ENCODE peak calls at places on chromosomes 1 and 21, in four cellular contexts. S is heart left ventricle, F is transverse colon, W is uterus. N is an unnamed sample.

GRCh38 chr1:17591814-17592430 is 52.4 kb downstream of the ARHGEF10L start:
- DNase-seq in S (no peak), F (no peak), W (no peak), N (no peak)

GRCh38 chr1:151976868-151977267 is 16.8 kb downstream of the S100A10 start:
- DNase-seq in S (no peak), F (peak; percentile 49), W (no peak), N (no peak)

GRCh38 chr1:155307247-155307740 is 1.4 kb upstream of the FDPS start:
- DNase-seq in S (no peak), F (no peak), W (no peak), N (no peak)

GRCh38 chr1:210328746-210329488 is at the start of gene HHAT:
- DNase-seq in S (peak; percentile 93), F (peak; percentile 86), W (peak; percentile 67), N (peak; percentile 85)

GRCh38 chr1:154129392-154129970 is 25.4 kb downstream of the NUP210L start:
- DNase-seq in S (no peak), F (no peak), W (no peak), N (no peak)

GRCh38 chr1:25462732-25463131 is 32.0 kb downstream of the MACO1 start:
- DNase-seq in S (no peak), F (peak; percentile 16), W (no peak), N (no peak)

GRCh38 chr1:59992040-59992820 is 65.7 kb upstream of the CYP2J2 start:
- DNase-seq in S (no peak), F (no peak), W (no peak), N (no peak)

GRCh38 chr21:16302851-16303282 is 573.1 kb downstream of the USP25 start:
- DNase-seq in S (no peak), F (no peak), W (peak; percentile 47), N (no peak)

GRCh38 chr1:214392246-214392645 is 111.3 kb downstream of the SMYD2 start:
- DNase-seq in S (no peak), F (no peak), W (no peak), N (no peak)

GRCh38 chr1:238752332-238752731 is 634.0 kb upstream of the CHRM3 start:
- DNase-seq in S (no peak), F (no peak), W (no peak), N (no peak)

GRCh38 chr1:155504207-155504606 is 58.4 kb downstream of the ASH1L start:
- DNase-seq in S (no peak), F (no peak), W (no peak), N (no peak)

GRCh38 chr1:184465489-184466146 is 78.8 kb downstream of the C1orf21 start:
- DNase-seq in S (no peak), F (no peak), W (no peak), N (no peak)

GRCh38 chr21:34126269-34126668 is 52.9 kb downstream of the MRPS6 start:
- DNase-seq in S (no peak), F (no peak), W (no peak), N (no peak)

GRCh38 chr1:12621346-12622320 is 3.6 kb upstream of the DHRS3 start:
- DNase-seq in S (no peak), F (no peak), W (peak; percentile 44), N (no peak)

GRCh38 chr1:228358764-228359612 is 47.6 kb downstream of the TRIM11 start:
- DNase-seq in S (no peak), F (no peak), W (no peak), N (no peak)

GRCh38 chr21:38924954-38925353 is 119.2 kb downstream of the ETS2 start:
- DNase-seq in S (no peak), F (no peak), W (no peak), N (no peak)

GRCh38 chr1:186440584-186440983 is 20.3 kb downstream of the PDC start:
- DNase-seq in S (no peak), F (no peak), W (no peak), N (no peak)

GRCh38 chr1:9128161-9128519 is 762 bp downstream of the GPR157 start:
- DNase-seq in S (no peak), F (peak; percentile 59), W (no peak), N (no peak)

GRCh38 chr1:44423706-44424546 is 18.9 kb downstream of the RNF220 start:
- DNase-seq in S (no peak), F (peak; percentile 60), W (peak; percentile 57), N (peak; percentile 81)

GRCh38 chr1:119409731-119410130 is 5.2 kb upstream of the HSD3B2 start:
- DNase-seq in S (no peak), F (no peak), W (no peak), N (no peak)

DNA sequence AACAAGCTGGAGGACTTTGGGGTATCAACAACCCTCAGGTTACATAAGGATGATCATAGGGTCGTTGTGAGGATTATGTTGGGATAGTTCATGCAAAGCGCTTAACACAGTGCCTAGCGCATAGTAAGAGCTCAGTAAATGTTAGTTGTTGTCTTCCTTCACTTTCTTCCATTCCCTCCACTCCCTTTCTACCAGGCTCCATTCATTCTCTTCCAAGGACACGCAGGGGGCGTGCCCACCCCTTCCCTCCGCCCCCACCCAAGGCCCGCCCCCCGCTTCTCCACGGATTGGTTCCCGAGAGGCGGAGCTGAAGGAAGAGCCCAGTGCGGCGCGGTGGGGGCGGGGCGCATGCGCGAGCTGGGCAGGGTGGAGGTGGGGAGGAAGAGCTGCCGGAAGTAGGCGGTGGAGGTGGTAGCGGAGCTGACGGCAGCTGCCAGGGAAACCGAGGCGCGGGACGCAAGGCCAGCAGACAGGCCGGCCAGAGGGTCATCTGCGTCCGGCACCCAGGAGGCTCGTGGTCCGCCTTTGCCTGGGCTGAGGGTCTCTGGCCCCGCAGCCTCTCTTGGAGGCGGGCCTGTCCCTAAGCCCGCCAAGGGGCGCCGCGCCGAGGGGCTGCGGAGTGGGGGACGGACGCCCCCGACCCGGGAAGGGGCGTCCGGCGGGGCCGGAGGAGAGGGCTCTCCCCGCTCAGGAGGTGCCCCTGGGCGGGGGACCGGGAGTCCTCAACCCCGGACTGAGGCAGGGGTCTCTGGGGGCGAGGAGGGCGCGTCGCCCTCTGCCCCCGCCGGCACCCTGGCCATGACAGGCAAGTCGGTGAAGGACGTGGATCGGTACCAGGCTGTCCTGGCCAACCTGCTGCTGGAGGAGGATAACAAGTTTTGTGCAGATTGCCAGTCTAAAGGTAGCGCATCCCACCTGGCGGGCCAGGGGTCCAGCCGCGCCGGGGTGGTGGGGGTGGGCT is at the start of gene SMAP2:
- DNase-seq in S (peak; percentile 98), F (peak; percentile 98), W (peak; percentile 96), N (peak; percentile 95)
- TF ChIP-seq POLR2A in S (peak; percentile 65), F (peak; percentile 89), W (peak; percentile 37), N (peak; percentile 86)

GRCh38 chr1:10696977-10697376 is 99.5 kb downstream of the CASZ1 start:
- DNase-seq in S (no peak), F (no peak), W (no peak), N (peak; percentile 78)
- TF ChIP-seq POLR2A in S (no peak), F (no peak), W (no peak), N (no peak)

DNA sequence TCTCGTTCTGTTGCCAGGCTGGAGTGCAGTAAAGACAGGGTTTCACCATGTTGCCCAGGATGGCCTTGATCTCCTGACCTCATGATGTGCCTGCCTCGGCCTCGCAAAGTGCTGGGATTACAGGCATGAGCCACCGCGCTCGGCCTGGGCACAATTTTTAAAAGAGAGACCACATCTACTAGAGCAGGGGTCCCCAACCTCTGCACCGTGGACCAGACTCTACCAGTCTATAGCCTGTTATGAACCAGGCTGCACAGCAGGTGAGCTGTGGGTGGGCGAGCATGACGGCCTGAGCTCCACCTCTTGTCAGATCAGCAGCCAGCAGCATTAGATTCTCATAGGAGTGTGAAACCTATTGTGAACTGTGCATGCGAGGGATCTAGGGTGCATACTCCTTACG is 20.8 kb downstream of the TNNT2 start:
- DNase-seq in S (peak; percentile 20), F (no peak), W (no peak), N (no peak)
- TF ChIP-seq POLR2A in S (peak; percentile 33), F (no peak), W (no peak), N (no peak)

GRCh38 chr1:159067699-159068621 is 8.6 kb downstream of the AIM2 start:
- DNase-seq in S (no peak), F (no peak), W (no peak), N (no peak)
- TF ChIP-seq POLR2A in S (no peak), F (peak; percentile 35), W (no peak), N (no peak)

GRCh38 chr1:224356685-224357625 is at the start of gene CNIH4:
- DNase-seq in S (peak; percentile 95), F (peak; percentile 92), W (peak; percentile 84), N (peak; percentile 91)
- TF ChIP-seq POLR2A in S (peak; percentile 83), F (peak; percentile 89), W (peak; percentile 73), N (peak; percentile 97)

GRCh38 chr1:94541175-94542087 is at the start of gene F3:
- DNase-seq in S (peak; percentile 93), F (peak; percentile 95), W (peak; percentile 94), N (peak; percentile 77)
- TF ChIP-seq POLR2A in S (peak; percentile 91), F (peak; percentile 95), W (peak; percentile 74), N (peak; percentile 8)

DNA sequence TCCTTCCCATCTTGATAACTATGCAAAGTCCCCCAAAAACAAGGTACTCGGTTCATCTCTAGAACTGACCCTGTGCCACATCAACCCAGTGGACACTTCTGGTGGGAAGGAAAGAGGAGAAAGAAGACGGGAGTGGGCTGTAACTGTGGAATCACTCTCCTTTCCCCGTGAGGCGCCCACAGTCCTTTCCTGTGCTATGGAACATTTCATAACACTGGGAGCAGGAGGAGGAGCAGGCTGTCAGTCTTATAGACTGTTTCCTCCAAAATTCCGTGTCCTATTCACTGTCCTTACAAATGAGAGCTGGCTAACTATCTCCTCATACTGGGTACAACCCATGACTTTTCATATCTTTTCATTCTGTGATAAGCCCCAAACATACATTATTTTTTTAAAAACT is 40.7 kb downstream of the PLEKHA6 start:
- DNase-seq in S (no peak), F (no peak), W (no peak), N (no peak)
- TF ChIP-seq POLR2A in S (no peak), F (no peak), W (no peak), N (no peak)

GRCh38 chr1:40476924-40477679 is at the start of gene ZFP69:
- DNase-seq in S (peak; percentile 89), F (peak; percentile 76), W (peak; percentile 73), N (peak; percentile 93)
- TF ChIP-seq POLR2A in S (peak; percentile 68), F (no peak), W (peak; percentile 16), N (peak; percentile 85)

GRCh38 chr1:1270813-1271212 is 2.8 kb downstream of the UBE2J2 start:
- DNase-seq in S (peak; percentile 55), F (no peak), W (no peak), N (no peak)
- TF ChIP-seq POLR2A in S (no peak), F (no peak), W (no peak), N (no peak)